ENCODE peak calls at places on chromosome 4, in seven cellular contexts. Y is K562, C is HepG2, I is GM12878, G is SK-N-SH, T is H1, B is HCT116. S is an unnamed sample.

GRCh38 chr4:148694702-148695101 is 252.5 kb upstream of the NR3C2 start:
- DNase-seq in C (no peak), T (no peak), I (no peak), B (no peak), G (no peak), Y (no peak), S (no peak)

GRCh38 chr4:15612136-15612535 is 43.0 kb downstream of the FBXL5 start:
- DNase-seq in G (no peak), T (no peak), Y (no peak), B (no peak), C (no peak), I (no peak), S (no peak)

GRCh38 chr4:134544303-134544761 is 342.7 kb upstream of the PABPC4L start:
- DNase-seq in B (peak; percentile 23), T (no peak), C (no peak), G (no peak), Y (no peak), I (no peak), S (peak; percentile 6)

GRCh38 chr4:187618701-187619278 is 376.8 kb upstream of the ZFP42 start:
- DNase-seq in Y (no peak), C (no peak), T (no peak), I (no peak), G (no peak), B (no peak), S (no peak)

GRCh38 chr4:41297832-41298231 is 41.1 kb downstream of the UCHL1 start:
- DNase-seq in T (no peak), Y (no peak), I (no peak), B (no peak), G (no peak), C (no peak), S (no peak)

GRCh38 chr4:101114936-101115372 is 232.4 kb downstream of the PPP3CA start:
- DNase-seq in I (no peak), G (no peak), B (peak; percentile 99), Y (no peak), T (no peak), C (peak; percentile 99), S (no peak)

GRCh38 chr4:27921236-27921635 is 1060.6 kb downstream of the STIM2 start:
- DNase-seq in B (no peak), G (no peak), Y (no peak), C (no peak), I (no peak), T (no peak), S (no peak)

GRCh38 chr4:114081783-114082182 is 102.3 kb upstream of the ARSJ start:
- DNase-seq in T (no peak), C (no peak), I (no peak), B (no peak), Y (no peak), G (no peak), S (no peak)

GRCh38 chr4:110787109-110787508 is 164.2 kb upstream of the PITX2 start:
- DNase-seq in G (no peak), T (no peak), I (no peak), Y (no peak), C (no peak), B (no peak), S (no peak)

GRCh38 chr4:152382057-152382785 is 153.7 kb downstream of the FBXW7 start:
- DNase-seq in C (no peak), Y (no peak), B (no peak), G (no peak), T (no peak), I (no peak), S (no peak)

GRCh38 chr4:52751349-52751911 is at the start of gene ERVMER34-1:
- DNase-seq in B (peak; percentile 73), I (no peak), G (peak; percentile 89), T (peak; percentile 88), C (no peak), Y (peak; percentile 38), S (peak; percentile 47)

GRCh38 chr4:19711871-19712270 is 539.8 kb upstream of the SLIT2 start:
- DNase-seq in Y (no peak), C (no peak), I (no peak), G (no peak), T (no peak), B (no peak), S (no peak)
- TF ChIP-seq JUND in Y (no peak), C (no peak), I (no peak), G (peak; percentile 71), T (no peak), B (no peak), S (no peak)

GRCh38 chr4:2042207-2042946 is 16.8 kb upstream of the NAT8L start:
- DNase-seq in B (no peak), G (peak; percentile 81), T (peak; percentile 69), C (no peak), Y (peak; percentile 79), I (no peak), S (peak; percentile 65)
- TF ChIP-seq JUND in B (no peak), G (no peak), T (no peak), C (no peak), Y (no peak), I (no peak), S (no peak)

GRCh38 chr4:149755969-149756368 is 59.7 kb downstream of the IQCM start:
- DNase-seq in C (no peak), T (no peak), B (no peak), Y (no peak), G (no peak), I (no peak), S (no peak)

GRCh38 chr4:149752729-149753128 is 62.9 kb downstream of the IQCM start:
- DNase-seq in C (no peak), I (no peak), T (no peak), B (no peak), Y (no peak), G (no peak), S (no peak)

GRCh38 chr4:149749769-149750168 is 65.9 kb downstream of the IQCM start:
- DNase-seq in B (no peak), I (no peak), C (no peak), G (no peak), T (no peak), Y (no peak), S (no peak)

GRCh38 chr4:149751174-149751573 is 64.5 kb downstream of the IQCM start:
- DNase-seq in T (no peak), I (no peak), C (no peak), G (no peak), B (no peak), Y (no peak), S (no peak)

DNA sequence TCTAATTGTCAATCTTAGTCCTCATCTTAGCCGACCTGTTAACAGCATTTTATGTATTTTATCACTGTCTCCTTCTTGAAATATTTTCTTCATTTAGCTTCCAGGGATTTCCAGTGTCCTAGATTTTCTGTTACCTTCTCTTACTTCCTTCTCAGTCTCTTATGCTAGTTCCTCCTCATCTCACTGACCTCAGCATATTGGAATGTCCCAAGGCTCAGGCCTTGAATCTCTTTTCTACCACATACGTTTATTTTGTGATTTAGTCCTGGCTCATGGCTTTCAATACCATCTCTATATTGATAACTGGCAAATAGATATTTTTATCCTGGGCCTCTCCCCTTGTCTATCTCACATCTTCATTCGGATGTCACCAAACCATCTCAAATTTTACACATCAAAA is 61.1 kb downstream of the IQCM start:
- DNase-seq in C (no peak), Y (no peak), T (no peak), G (no peak), I (no peak), B (no peak), S (no peak)
- TF ChIP-seq JUND in C (no peak), Y (no peak), T (no peak), G (no peak), I (no peak), B (no peak), S (no peak)

GRCh38 chr4:78645853-78646757 is 94.5 kb downstream of the ANXA3 start:
- DNase-seq in G (no peak), B (no peak), I (no peak), Y (peak; percentile 22), C (peak; percentile 36), T (no peak), S (no peak)
- TF ChIP-seq JUND in G (peak; percentile 74), B (no peak), I (no peak), Y (no peak), C (no peak), T (no peak), S (no peak)